ENCODE peak calls at places on chromosomes 6 and 20, in eight cellular contexts. One of them, this sample, is unnamed.

GRCh38 chr6:111844921-111845320 is 28.3 kb downstream of the FYN start:
- DNase-seq in breast epithelium: no peak
- DNase-seq in psoas muscle: no peak
- DNase-seq in NT2/D1: no peak
- DNase-seq in GM20000: no peak
- DNase-seq in central memory CD4-positive, alpha-beta T cell: no peak
- DNase-seq in stimulated activated CD4-positive, alpha-beta T cell treated with anti-CD3 and anti-CD28 coated beads, Interleukin-15, amount 100 ng/mL, for 1 hour: no peak
- DNase-seq in ecto neural progenitor cell: no peak
- DNase-seq in this sample: no peak

GRCh38 chr6:43669922-43670622 is 17.5 kb downstream of the MRPS18A start:
- DNase-seq in central memory CD4-positive, alpha-beta T cell: no peak
- DNase-seq in GM20000: peak
- DNase-seq in ecto neural progenitor cell: no peak
- DNase-seq in breast epithelium: no peak
- DNase-seq in stimulated activated CD4-positive, alpha-beta T cell treated with anti-CD3 and anti-CD28 coated beads, Interleukin-15, amount 100 ng/mL, for 1 hour: no peak
- DNase-seq in NT2/D1: no peak
- DNase-seq in psoas muscle: no peak
- DNase-seq in this sample: peak

GRCh38 chr6:34981951-34982350 is 92.9 kb downstream of the ANKS1A start:
- DNase-seq in psoas muscle: no peak
- DNase-seq in stimulated activated CD4-positive, alpha-beta T cell treated with anti-CD3 and anti-CD28 coated beads, Interleukin-15, amount 100 ng/mL, for 1 hour: no peak
- DNase-seq in GM20000: no peak
- DNase-seq in NT2/D1: no peak
- DNase-seq in central memory CD4-positive, alpha-beta T cell: no peak
- DNase-seq in breast epithelium: no peak
- DNase-seq in ecto neural progenitor cell: no peak
- DNase-seq in this sample: no peak

GRCh38 chr6:77456531-77457248 is 6.6 kb downstream of the HTR1B start:
- DNase-seq in central memory CD4-positive, alpha-beta T cell: no peak
- DNase-seq in NT2/D1: no peak
- DNase-seq in breast epithelium: no peak
- DNase-seq in psoas muscle: no peak
- DNase-seq in stimulated activated CD4-positive, alpha-beta T cell treated with anti-CD3 and anti-CD28 coated beads, Interleukin-15, amount 100 ng/mL, for 1 hour: no peak
- DNase-seq in ecto neural progenitor cell: no peak
- DNase-seq in GM20000: no peak
- DNase-seq in this sample: no peak

GRCh38 chr6:166932116-166932515 is 24.2 kb downstream of the RNASET2 start:
- DNase-seq in breast epithelium: no peak
- DNase-seq in ecto neural progenitor cell: no peak
- DNase-seq in GM20000: no peak
- DNase-seq in psoas muscle: no peak
- DNase-seq in stimulated activated CD4-positive, alpha-beta T cell treated with anti-CD3 and anti-CD28 coated beads, Interleukin-15, amount 100 ng/mL, for 1 hour: no peak
- DNase-seq in central memory CD4-positive, alpha-beta T cell: no peak
- DNase-seq in NT2/D1: no peak
- DNase-seq in this sample: no peak

GRCh38 chr6:24228681-24229255 is 102.8 kb downstream of the NRSN1 start:
- DNase-seq in ecto neural progenitor cell: no peak
- DNase-seq in GM20000: no peak
- DNase-seq in psoas muscle: no peak
- DNase-seq in stimulated activated CD4-positive, alpha-beta T cell treated with anti-CD3 and anti-CD28 coated beads, Interleukin-15, amount 100 ng/mL, for 1 hour: no peak
- DNase-seq in NT2/D1: no peak
- DNase-seq in breast epithelium: no peak
- DNase-seq in central memory CD4-positive, alpha-beta T cell: no peak
- DNase-seq in this sample: no peak

GRCh38 chr6:105926318-105926717 is 159.8 kb upstream of the PRDM1 start:
- DNase-seq in NT2/D1: no peak
- DNase-seq in psoas muscle: no peak
- DNase-seq in breast epithelium: no peak
- DNase-seq in central memory CD4-positive, alpha-beta T cell: no peak
- DNase-seq in stimulated activated CD4-positive, alpha-beta T cell treated with anti-CD3 and anti-CD28 coated beads, Interleukin-15, amount 100 ng/mL, for 1 hour: no peak
- DNase-seq in GM20000: no peak
- DNase-seq in ecto neural progenitor cell: no peak
- DNase-seq in this sample: no peak

GRCh38 chr20:4973330-4974097 is 27.8 kb downstream of the SLC23A2 start:
- DNase-seq in breast epithelium: no peak
- DNase-seq in psoas muscle: peak
- DNase-seq in central memory CD4-positive, alpha-beta T cell: no peak
- DNase-seq in stimulated activated CD4-positive, alpha-beta T cell treated with anti-CD3 and anti-CD28 coated beads, Interleukin-15, amount 100 ng/mL, for 1 hour: peak
- DNase-seq in GM20000: peak
- DNase-seq in ecto neural progenitor cell: no peak
- DNase-seq in NT2/D1: no peak
- DNase-seq in this sample: peak

GRCh38 chr6:28142446-28142845 is 763 bp downstream of the ZKSCAN8 start:
- DNase-seq in psoas muscle: no peak
- DNase-seq in ecto neural progenitor cell: no peak
- DNase-seq in central memory CD4-positive, alpha-beta T cell: no peak
- DNase-seq in stimulated activated CD4-positive, alpha-beta T cell treated with anti-CD3 and anti-CD28 coated beads, Interleukin-15, amount 100 ng/mL, for 1 hour: no peak
- DNase-seq in GM20000: no peak
- DNase-seq in breast epithelium: no peak
- DNase-seq in NT2/D1: no peak
- DNase-seq in this sample: no peak

GRCh38 chr20:53757472-53757913 is 163.9 kb upstream of the ZNF217 start:
- DNase-seq in NT2/D1: no peak
- DNase-seq in ecto neural progenitor cell: no peak
- DNase-seq in stimulated activated CD4-positive, alpha-beta T cell treated with anti-CD3 and anti-CD28 coated beads, Interleukin-15, amount 100 ng/mL, for 1 hour: no peak
- DNase-seq in breast epithelium: no peak
- DNase-seq in GM20000: no peak
- DNase-seq in central memory CD4-positive, alpha-beta T cell: no peak
- DNase-seq in psoas muscle: no peak
- DNase-seq in this sample: no peak

GRCh38 chr20:12171927-12172581 is 254.4 kb downstream of the BTBD3 start:
- DNase-seq in stimulated activated CD4-positive, alpha-beta T cell treated with anti-CD3 and anti-CD28 coated beads, Interleukin-15, amount 100 ng/mL, for 1 hour: no peak
- DNase-seq in ecto neural progenitor cell: no peak
- DNase-seq in GM20000: no peak
- DNase-seq in breast epithelium: peak
- DNase-seq in NT2/D1: no peak
- DNase-seq in central memory CD4-positive, alpha-beta T cell: no peak
- DNase-seq in psoas muscle: no peak
- DNase-seq in this sample: peak

GRCh38 chr20:11267131-11267761 is 593.4 kb upstream of the JAG1 start:
- DNase-seq in ecto neural progenitor cell: no peak
- DNase-seq in GM20000: peak
- DNase-seq in stimulated activated CD4-positive, alpha-beta T cell treated with anti-CD3 and anti-CD28 coated beads, Interleukin-15, amount 100 ng/mL, for 1 hour: no peak
- DNase-seq in breast epithelium: no peak
- DNase-seq in psoas muscle: peak
- DNase-seq in central memory CD4-positive, alpha-beta T cell: no peak
- DNase-seq in NT2/D1: peak
- DNase-seq in this sample: no peak

GRCh38 chr6:57313009-57313408 is 4.4 kb upstream of the PRIM2 start:
- DNase-seq in NT2/D1: no peak
- DNase-seq in stimulated activated CD4-positive, alpha-beta T cell treated with anti-CD3 and anti-CD28 coated beads, Interleukin-15, amount 100 ng/mL, for 1 hour: no peak
- DNase-seq in psoas muscle: no peak
- DNase-seq in ecto neural progenitor cell: no peak
- DNase-seq in GM20000: no peak
- DNase-seq in central memory CD4-positive, alpha-beta T cell: no peak
- DNase-seq in breast epithelium: no peak
- DNase-seq in this sample: no peak

GRCh38 chr20:45109634-45110033 is 5.3 kb downstream of the WFDC5 start:
- DNase-seq in NT2/D1: no peak
- DNase-seq in breast epithelium: no peak
- DNase-seq in central memory CD4-positive, alpha-beta T cell: no peak
- DNase-seq in psoas muscle: no peak
- DNase-seq in stimulated activated CD4-positive, alpha-beta T cell treated with anti-CD3 and anti-CD28 coated beads, Interleukin-15, amount 100 ng/mL, for 1 hour: no peak
- DNase-seq in ecto neural progenitor cell: no peak
- DNase-seq in GM20000: peak
- DNase-seq in this sample: no peak

GRCh38 chr6:132333639-132334516 is 67.4 kb downstream of the MOXD1 start:
- DNase-seq in NT2/D1: peak
- DNase-seq in breast epithelium: no peak
- DNase-seq in ecto neural progenitor cell: no peak
- DNase-seq in psoas muscle: no peak
- DNase-seq in stimulated activated CD4-positive, alpha-beta T cell treated with anti-CD3 and anti-CD28 coated beads, Interleukin-15, amount 100 ng/mL, for 1 hour: no peak
- DNase-seq in GM20000: no peak
- DNase-seq in central memory CD4-positive, alpha-beta T cell: no peak
- DNase-seq in this sample: no peak

GRCh38 chr6:93124226-93124625 is 295.1 kb downstream of the EPHA7 start:
- DNase-seq in psoas muscle: no peak
- DNase-seq in stimulated activated CD4-positive, alpha-beta T cell treated with anti-CD3 and anti-CD28 coated beads, Interleukin-15, amount 100 ng/mL, for 1 hour: no peak
- DNase-seq in central memory CD4-positive, alpha-beta T cell: no peak
- DNase-seq in ecto neural progenitor cell: no peak
- DNase-seq in GM20000: no peak
- DNase-seq in breast epithelium: no peak
- DNase-seq in NT2/D1: no peak
- DNase-seq in this sample: no peak

GRCh38 chr20:37411408-37412306 is 65.7 kb downstream of the SRC start:
- DNase-seq in breast epithelium: no peak
- DNase-seq in stimulated activated CD4-positive, alpha-beta T cell treated with anti-CD3 and anti-CD28 coated beads, Interleukin-15, amount 100 ng/mL, for 1 hour: no peak
- DNase-seq in psoas muscle: no peak
- DNase-seq in ecto neural progenitor cell: no peak
- DNase-seq in central memory CD4-positive, alpha-beta T cell: no peak
- DNase-seq in NT2/D1: no peak
- DNase-seq in GM20000: no peak
- DNase-seq in this sample: no peak

GRCh38 chr20:4967752-4968477 is 33.4 kb downstream of the SLC23A2 start:
- DNase-seq in stimulated activated CD4-positive, alpha-beta T cell treated with anti-CD3 and anti-CD28 coated beads, Interleukin-15, amount 100 ng/mL, for 1 hour: no peak
- DNase-seq in psoas muscle: no peak
- DNase-seq in central memory CD4-positive, alpha-beta T cell: no peak
- DNase-seq in breast epithelium: no peak
- DNase-seq in ecto neural progenitor cell: no peak
- DNase-seq in GM20000: no peak
- DNase-seq in NT2/D1: no peak
- DNase-seq in this sample: no peak

GRCh38 chr6:145372671-145373123 is 362.6 kb downstream of the EPM2A start:
- DNase-seq in ecto neural progenitor cell: no peak
- DNase-seq in NT2/D1: no peak
- DNase-seq in central memory CD4-positive, alpha-beta T cell: peak
- DNase-seq in GM20000: peak
- DNase-seq in psoas muscle: no peak
- DNase-seq in breast epithelium: no peak
- DNase-seq in stimulated activated CD4-positive, alpha-beta T cell treated with anti-CD3 and anti-CD28 coated beads, Interleukin-15, amount 100 ng/mL, for 1 hour: no peak
- DNase-seq in this sample: peak

GRCh38 chr6:31473780-31474725 is 23.9 kb upstream of the MICB start:
- DNase-seq in GM20000: no peak
- DNase-seq in psoas muscle: no peak
- DNase-seq in stimulated activated CD4-positive, alpha-beta T cell treated with anti-CD3 and anti-CD28 coated beads, Interleukin-15, amount 100 ng/mL, for 1 hour: no peak
- DNase-seq in ecto neural progenitor cell: peak
- DNase-seq in NT2/D1: no peak
- DNase-seq in central memory CD4-positive, alpha-beta T cell: no peak
- DNase-seq in breast epithelium: no peak
- DNase-seq in this sample: peak

GRCh38 chr20:38001173-38001875 is 31.9 kb downstream of the TTI1 start:
- DNase-seq in breast epithelium: no peak
- DNase-seq in GM20000: no peak
- DNase-seq in ecto neural progenitor cell: no peak
- DNase-seq in stimulated activated CD4-positive, alpha-beta T cell treated with anti-CD3 and anti-CD28 coated beads, Interleukin-15, amount 100 ng/mL, for 1 hour: no peak
- DNase-seq in NT2/D1: no peak
- DNase-seq in central memory CD4-positive, alpha-beta T cell: no peak
- DNase-seq in psoas muscle: no peak
- DNase-seq in this sample: no peak

GRCh38 chr20:35739294-35740163 is 2.5 kb downstream of the RBM39 start:
- DNase-seq in ecto neural progenitor cell: no peak
- DNase-seq in NT2/D1: no peak
- DNase-seq in stimulated activated CD4-positive, alpha-beta T cell treated with anti-CD3 and anti-CD28 coated beads, Interleukin-15, amount 100 ng/mL, for 1 hour: no peak
- DNase-seq in breast epithelium: no peak
- DNase-seq in GM20000: no peak
- DNase-seq in central memory CD4-positive, alpha-beta T cell: no peak
- DNase-seq in psoas muscle: no peak
- DNase-seq in this sample: peak

GRCh38 chr6:157630463-157631080 is 192.5 kb upstream of the SNX9 start:
- DNase-seq in breast epithelium: no peak
- DNase-seq in ecto neural progenitor cell: no peak
- DNase-seq in psoas muscle: no peak
- DNase-seq in central memory CD4-positive, alpha-beta T cell: no peak
- DNase-seq in stimulated activated CD4-positive, alpha-beta T cell treated with anti-CD3 and anti-CD28 coated beads, Interleukin-15, amount 100 ng/mL, for 1 hour: no peak
- DNase-seq in NT2/D1: no peak
- DNase-seq in GM20000: no peak
- DNase-seq in this sample: no peak

GRCh38 chr20:38878798-38879197 is 47.4 kb upstream of the FAM83D start:
- DNase-seq in central memory CD4-positive, alpha-beta T cell: no peak
- DNase-seq in stimulated activated CD4-positive, alpha-beta T cell treated with anti-CD3 and anti-CD28 coated beads, Interleukin-15, amount 100 ng/mL, for 1 hour: no peak
- DNase-seq in NT2/D1: no peak
- DNase-seq in psoas muscle: no peak
- DNase-seq in GM20000: no peak
- DNase-seq in breast epithelium: no peak
- DNase-seq in ecto neural progenitor cell: peak
- DNase-seq in this sample: no peak

GRCh38 chr20:33477386-33478234 is 12.3 kb upstream of the CBFA2T2 start:
- DNase-seq in NT2/D1: no peak
- DNase-seq in central memory CD4-positive, alpha-beta T cell: no peak
- DNase-seq in psoas muscle: no peak
- DNase-seq in stimulated activated CD4-positive, alpha-beta T cell treated with anti-CD3 and anti-CD28 coated beads, Interleukin-15, amount 100 ng/mL, for 1 hour: no peak
- DNase-seq in GM20000: no peak
- DNase-seq in ecto neural progenitor cell: no peak
- DNase-seq in breast epithelium: no peak
- DNase-seq in this sample: peak

GRCh38 chr6:31826793-31827285 is 699 bp upstream of the HSPA1B start:
- DNase-seq in stimulated activated CD4-positive, alpha-beta T cell treated with anti-CD3 and anti-CD28 coated beads, Interleukin-15, amount 100 ng/mL, for 1 hour: no peak
- DNase-seq in psoas muscle: peak
- DNase-seq in ecto neural progenitor cell: no peak
- DNase-seq in GM20000: no peak
- DNase-seq in breast epithelium: peak
- DNase-seq in central memory CD4-positive, alpha-beta T cell: no peak
- DNase-seq in NT2/D1: no peak
- DNase-seq in this sample: peak

GRCh38 chr20:30593572-30593971 is 663.9 kb upstream of the DEFB115 start:
- DNase-seq in central memory CD4-positive, alpha-beta T cell: no peak
- DNase-seq in psoas muscle: no peak
- DNase-seq in stimulated activated CD4-positive, alpha-beta T cell treated with anti-CD3 and anti-CD28 coated beads, Interleukin-15, amount 100 ng/mL, for 1 hour: no peak
- DNase-seq in breast epithelium: no peak
- DNase-seq in GM20000: no peak
- DNase-seq in ecto neural progenitor cell: no peak
- DNase-seq in NT2/D1: no peak
- DNase-seq in this sample: no peak

GRCh38 chr6:156780117-156780641 is 3.0 kb downstream of the ARID1B start:
- DNase-seq in NT2/D1: no peak
- DNase-seq in stimulated activated CD4-positive, alpha-beta T cell treated with anti-CD3 and anti-CD28 coated beads, Interleukin-15, amount 100 ng/mL, for 1 hour: no peak
- DNase-seq in central memory CD4-positive, alpha-beta T cell: peak
- DNase-seq in ecto neural progenitor cell: peak
- DNase-seq in GM20000: peak
- DNase-seq in psoas muscle: no peak
- DNase-seq in breast epithelium: peak
- DNase-seq in this sample: peak

GRCh38 chr6:82283771-82284420 is 36.4 kb upstream of the IBTK start:
- DNase-seq in stimulated activated CD4-positive, alpha-beta T cell treated with anti-CD3 and anti-CD28 coated beads, Interleukin-15, amount 100 ng/mL, for 1 hour: no peak
- DNase-seq in breast epithelium: no peak
- DNase-seq in NT2/D1: no peak
- DNase-seq in psoas muscle: no peak
- DNase-seq in GM20000: no peak
- DNase-seq in central memory CD4-positive, alpha-beta T cell: no peak
- DNase-seq in ecto neural progenitor cell: peak
- DNase-seq in this sample: no peak

GRCh38 chr6:33716379-33716778 is 4.9 kb upstream of the UQCC2 start:
- DNase-seq in GM20000: no peak
- DNase-seq in stimulated activated CD4-positive, alpha-beta T cell treated with anti-CD3 and anti-CD28 coated beads, Interleukin-15, amount 100 ng/mL, for 1 hour: no peak
- DNase-seq in breast epithelium: no peak
- DNase-seq in ecto neural progenitor cell: no peak
- DNase-seq in NT2/D1: no peak
- DNase-seq in central memory CD4-positive, alpha-beta T cell: no peak
- DNase-seq in psoas muscle: no peak
- DNase-seq in this sample: no peak

GRCh38 chr20:9594284-9594875 is 80.0 kb downstream of the LAMP5 start:
- DNase-seq in breast epithelium: no peak
- DNase-seq in ecto neural progenitor cell: no peak
- DNase-seq in GM20000: no peak
- DNase-seq in stimulated activated CD4-positive, alpha-beta T cell treated with anti-CD3 and anti-CD28 coated beads, Interleukin-15, amount 100 ng/mL, for 1 hour: no peak
- DNase-seq in psoas muscle: no peak
- DNase-seq in central memory CD4-positive, alpha-beta T cell: no peak
- DNase-seq in NT2/D1: no peak
- DNase-seq in this sample: no peak

GRCh38 chr6:160198577-160199211 is 59.9 kb downstream of the SLC22A2 start:
- DNase-seq in GM20000: no peak
- DNase-seq in ecto neural progenitor cell: no peak
- DNase-seq in central memory CD4-positive, alpha-beta T cell: no peak
- DNase-seq in psoas muscle: no peak
- DNase-seq in NT2/D1: no peak
- DNase-seq in breast epithelium: no peak
- DNase-seq in stimulated activated CD4-positive, alpha-beta T cell treated with anti-CD3 and anti-CD28 coated beads, Interleukin-15, amount 100 ng/mL, for 1 hour: no peak
- DNase-seq in this sample: no peak

GRCh38 chr6:50271266-50271665 is 221.5 kb upstream of the DEFB112 start:
- DNase-seq in breast epithelium: no peak
- DNase-seq in stimulated activated CD4-positive, alpha-beta T cell treated with anti-CD3 and anti-CD28 coated beads, Interleukin-15, amount 100 ng/mL, for 1 hour: no peak
- DNase-seq in GM20000: no peak
- DNase-seq in central memory CD4-positive, alpha-beta T cell: no peak
- DNase-seq in ecto neural progenitor cell: no peak
- DNase-seq in NT2/D1: no peak
- DNase-seq in psoas muscle: no peak
- DNase-seq in this sample: no peak

GRCh38 chr20:63148696-63149095 is 67.2 kb downstream of the YTHDF1 start:
- DNase-seq in central memory CD4-positive, alpha-beta T cell: no peak
- DNase-seq in NT2/D1: no peak
- DNase-seq in GM20000: no peak
- DNase-seq in breast epithelium: no peak
- DNase-seq in ecto neural progenitor cell: no peak
- DNase-seq in stimulated activated CD4-positive, alpha-beta T cell treated with anti-CD3 and anti-CD28 coated beads, Interleukin-15, amount 100 ng/mL, for 1 hour: no peak
- DNase-seq in psoas muscle: peak
- DNase-seq in this sample: no peak

This sample was measured in RPMI8226.